ENCODE peak calls at places on chromosomes 2 and 18, in eight cellular contexts. H, B, G, V, J, A, S and Q are unnamed samples.

GRCh38 chr2:162365392-162365791 is 21.5 kb downstream of the GCA start:
- DNase-seq in V (no peak), A (no peak), B (no peak), J (no peak), G (no peak), S (no peak), H (no peak), Q (no peak)

GRCh38 chr2:190352668-190353536 is 9.5 kb downstream of the INPP1 start:
- DNase-seq in H (peak; percentile 17), V (no peak), G (peak; percentile 73), J (no peak), A (peak; percentile 70), S (no peak), B (no peak), Q (no peak)

GRCh38 chr2:230738924-230739323 is 26.3 kb downstream of the CAB39 start:
- DNase-seq in S (no peak), G (peak; percentile 67), A (peak; percentile 28), V (no peak), H (peak; percentile 12), B (no peak), J (no peak), Q (no peak)

GRCh38 chr2:222859786-222860726 is 780 bp upstream of the ACSL3 start:
- DNase-seq in G (peak; percentile 47), J (peak; percentile 34), S (no peak), H (peak; percentile 38), A (peak; percentile 43), B (peak; percentile 91), V (peak; percentile 52), Q (no peak)

GRCh38 chr2:9217838-9218770 is 11.5 kb downstream of the ASAP2 start:
- DNase-seq in B (peak; percentile 10), V (no peak), S (no peak), J (no peak), H (peak; percentile 83), A (no peak), G (no peak), Q (no peak)

GRCh38 chr18:48777026-48777736 is 173.6 kb downstream of the SMAD7 start:
- DNase-seq in A (peak; percentile 83), J (no peak), H (peak; percentile 83), B (no peak), V (peak; percentile 60), S (peak; percentile 57), G (peak; percentile 82), Q (no peak)

GRCh38 chr2:186848873-186849578 is at the start of gene ZSWIM2:
- DNase-seq in H (peak; percentile 97), A (peak; percentile 7), J (peak; percentile 57), S (no peak), V (peak; percentile 46), G (peak; percentile 99), B (peak; percentile 87), Q (no peak)

GRCh38 chr2:183269956-183270355 is 145.7 kb downstream of the NUP35 start:
- DNase-seq in A (no peak), J (no peak), B (no peak), V (no peak), S (no peak), H (no peak), G (no peak), Q (no peak)

GRCh38 chr18:55732227-55733106 is 144.5 kb upstream of the TCF4 start:
- DNase-seq in V (no peak), S (no peak), A (no peak), J (no peak), G (no peak), B (no peak), H (no peak), Q (no peak)

GRCh38 chr2:58051445-58051844 is 4.8 kb downstream of the VRK2 start:
- DNase-seq in G (no peak), S (no peak), B (no peak), H (no peak), V (no peak), J (no peak), A (no peak), Q (no peak)

GRCh38 chr2:223042284-223042683 is 9.7 kb upstream of the KCNE4 start:
- DNase-seq in B (no peak), A (no peak), G (no peak), H (no peak), V (no peak), S (no peak), J (no peak), Q (no peak)

GRCh38 chr18:56036673-56037072 is 448.7 kb upstream of the TCF4 start:
- DNase-seq in J (no peak), H (peak; percentile 86), S (no peak), A (no peak), B (no peak), V (no peak), G (no peak), Q (no peak)